ENCODE peak calls at places on chromosome 2, in nine cellular contexts. C, L, W, O, X, Z, D, H and Y are unnamed samples.

GRCh38 chr2:156459720-156460119 is 23.5 kb downstream of the GPD2 start:
- DNase-seq in H (no peak), W (no peak), O (no peak), C (no peak), L (no peak), D (no peak), Z (no peak), X (no peak), Y (peak; percentile 39)

GRCh38 chr2:177489719-177490301 is 97.2 kb downstream of the AGPS start:
- DNase-seq in L (peak; percentile 75), Z (no peak), C (peak; percentile 54), X (no peak), H (peak; percentile 74), W (no peak), D (no peak), O (peak; percentile 22), Y (peak; percentile 68)

GRCh38 chr2:160956243-160956802 is 203.9 kb upstream of the TANK start:
- DNase-seq in O (no peak), X (no peak), L (no peak), Z (no peak), W (no peak), C (no peak), D (no peak), H (peak; percentile 88), Y (no peak)

GRCh38 chr2:121080013-121080772 is 204.8 kb downstream of the TFCP2L1 start:
- DNase-seq in L (peak; percentile 62), W (peak; percentile 77), X (peak; percentile 23), H (peak; percentile 65), Z (peak; percentile 17), C (peak; percentile 67), O (peak; percentile 73), D (no peak), Y (peak; percentile 73)

GRCh38 chr2:240466579-240467148 is 31.2 kb downstream of the GPC1 start:
- DNase-seq in C (no peak), H (no peak), O (no peak), Z (peak; percentile 0), W (peak; percentile 62), L (no peak), D (no peak), X (no peak), Y (no peak)

GRCh38 chr2:199197448-199197847 is 260.3 kb downstream of the SATB2 start:
- DNase-seq in W (no peak), L (no peak), H (no peak), C (no peak), Z (no peak), D (no peak), X (no peak), O (no peak), Y (no peak)

GRCh38 chr2:10668402-10669012 is 21.3 kb downstream of the NOL10 start:
- DNase-seq in Z (no peak), X (peak; percentile 26), W (no peak), L (peak; percentile 46), C (peak; percentile 86), H (peak; percentile 81), O (peak; percentile 24), D (no peak), Y (peak; percentile 67)

GRCh38 chr2:180481998-180482397 is 474.9 kb upstream of the CWC22 start:
- DNase-seq in C (no peak), X (no peak), Z (no peak), D (no peak), W (no peak), L (no peak), H (peak; percentile 23), O (no peak), Y (no peak)

GRCh38 chr2:227450196-227450851 is 21.6 kb upstream of the AGFG1 start:
- DNase-seq in L (no peak), D (no peak), W (no peak), C (peak; percentile 21), O (no peak), H (no peak), Z (no peak), X (no peak), Y (no peak)

GRCh38 chr2:102418421-102418961 is 4.5 kb upstream of the IL18RAP start:
- DNase-seq in X (no peak), C (no peak), W (no peak), O (no peak), D (no peak), H (no peak), Z (no peak), L (no peak), Y (no peak)

GRCh38 chr2:190840572-190841172 is 39.9 kb upstream of the GLS start:
- DNase-seq in Z (no peak), X (no peak), C (no peak), W (no peak), L (peak; percentile 18), H (no peak), O (no peak), D (no peak), Y (peak; percentile 57)

GRCh38 chr2:229133155-229133772 is 137.8 kb downstream of the PID1 start:
- DNase-seq in O (peak; percentile 11), H (peak; percentile 70), C (peak; percentile 64), D (no peak), X (peak; percentile 63), L (peak; percentile 0), W (no peak), Z (no peak), Y (peak; percentile 76)

GRCh38 chr2:222982010-222982908 is 69.7 kb upstream of the KCNE4 start:
- DNase-seq in X (peak; percentile 72), O (peak; percentile 44), H (peak; percentile 92), D (no peak), C (peak; percentile 36), L (peak; percentile 48), Z (no peak), W (no peak), Y (peak; percentile 90)

GRCh38 chr2:20693317-20693716 is 26.4 kb downstream of the GDF7 start:
- DNase-seq in C (no peak), Z (no peak), X (no peak), O (no peak), W (no peak), H (no peak), D (no peak), L (no peak), Y (no peak)

GRCh38 chr2:30511122-30512083 is 64.4 kb downstream of the LCLAT1 start:
- DNase-seq in X (peak; percentile 57), H (peak; percentile 40), W (no peak), O (no peak), C (peak; percentile 41), Z (no peak), D (no peak), L (peak; percentile 81), Y (peak; percentile 77)

GRCh38 chr2:241680827-241681599 is 5.6 kb downstream of the DTYMK start:
- DNase-seq in Z (no peak), H (peak; percentile 95), C (no peak), W (no peak), D (no peak), L (no peak), O (no peak), X (no peak), Y (no peak)

GRCh38 chr2:201840726-201841125 is 34.4 kb downstream of the CDK15 start:
- DNase-seq in L (no peak), W (no peak), Z (no peak), C (no peak), X (no peak), H (no peak), D (no peak), O (no peak), Y (no peak)

GRCh38 chr2:168145011-168145410 is 102.4 kb downstream of the STK39 start:
- DNase-seq in O (no peak), L (no peak), X (no peak), H (no peak), D (no peak), Z (no peak), C (no peak), W (no peak), Y (no peak)

GRCh38 chr2:215528555-215528954 is 92.7 kb upstream of the FN1 start:
- DNase-seq in D (no peak), O (no peak), W (no peak), X (no peak), Z (no peak), L (no peak), H (peak; percentile 98), C (no peak), Y (no peak)

GRCh38 chr2:60385648-60386047 is 167.8 kb downstream of the BCL11A start:
- DNase-seq in H (no peak), Z (no peak), O (no peak), X (no peak), L (no peak), W (no peak), C (no peak), D (no peak), Y (no peak)

GRCh38 chr2:19140463-19141208 is 217.8 kb downstream of the OSR1 start:
- DNase-seq in W (no peak), O (no peak), L (no peak), H (peak; percentile 83), D (no peak), X (peak; percentile 88), C (peak; percentile 92), Z (no peak), Y (peak; percentile 91)

GRCh38 chr2:70939001-70939846 is 3.5 kb downstream of the ATP6V1B1 start:
- DNase-seq in O (no peak), X (no peak), Z (no peak), D (no peak), H (no peak), C (no peak), L (peak; percentile 70), W (peak; percentile 48), Y (no peak)

GRCh38 chr2:86704482-86704971 is 15.6 kb upstream of the RMND5A start:
- DNase-seq in X (peak; percentile 15), D (no peak), Z (no peak), H (peak; percentile 91), L (peak; percentile 77), O (no peak), W (no peak), C (peak; percentile 86), Y (peak; percentile 86)

GRCh38 chr2:127174176-127174575 is 45.9 kb downstream of the CYP27C1 start:
- DNase-seq in O (peak; percentile 43), H (peak; percentile 66), Z (no peak), C (peak; percentile 44), D (no peak), L (no peak), X (no peak), W (peak; percentile 19), Y (peak; percentile 54)

GRCh38 chr2:212173771-212174510 is 364.7 kb downstream of the ERBB4 start:
- DNase-seq in L (peak; percentile 86), H (no peak), X (peak; percentile 19), Z (no peak), O (no peak), C (no peak), D (no peak), W (no peak), Y (peak; percentile 58)

GRCh38 chr2:157887946-157888345 is 11.8 kb upstream of the ACVR1 start:
- DNase-seq in Z (no peak), X (no peak), O (no peak), W (no peak), H (no peak), D (no peak), L (no peak), C (no peak), Y (no peak)